ENCODE peak calls at places on chromosomes 5 and 9, in six cellular contexts. P is K562, N is SK-N-SH, E is HepG2, R is GM12878, B is H1. M is an unnamed sample.

GRCh38 chr5:127419007-127419406 is 98.4 kb upstream of the PRRC1 start:
- DNase-seq in P (no peak), N (no peak), E (no peak), R (no peak), B (no peak), M (no peak)

GRCh38 chr5:13595978-13596377 is 348.5 kb downstream of the DNAH5 start:
- DNase-seq in P (no peak), N (no peak), E (no peak), R (no peak), B (no peak), M (no peak)

GRCh38 chr5:1478333-1478732 is 33.1 kb upstream of the SLC6A3 start:
- DNase-seq in P (no peak), N (no peak), E (no peak), R (no peak), B (no peak), M (no peak)

GRCh38 chr9:112149171-112149570 is 25.9 kb downstream of the SUSD1 start:
- DNase-seq in P (no peak), N (no peak), E (no peak), R (no peak), B (no peak), M (no peak)

GRCh38 chr9:119955276-119955675 is 586.0 kb upstream of the BRINP1 start:
- DNase-seq in P (no peak), N (no peak), E (no peak), R (no peak), B (no peak), M (peak; percentile 13)

GRCh38 chr5:43041131-43041668 is 1.1 kb upstream of the ANXA2R start:
- DNase-seq in P (no peak), N (no peak), E (no peak), R (no peak), B (no peak), M (no peak)

GRCh38 chr9:88534456-88535225 is at the start of gene NXNL2:
- DNase-seq in P (peak; percentile 88), N (peak; percentile 95), E (no peak), R (no peak), B (no peak), M (peak; percentile 82)

GRCh38 chr9:91266457-91266856 is 95.3 kb downstream of the AUH start:
- DNase-seq in P (no peak), N (no peak), E (no peak), R (no peak), B (no peak), M (no peak)

GRCh38 chr5:178429541-178430186 is 160.5 kb downstream of the COL23A1 start:
- DNase-seq in P (no peak), N (peak; percentile 33), E (no peak), R (no peak), B (no peak), M (no peak)

GRCh38 chr5:57778528-57779175 is 296.0 kb upstream of the ACTBL2 start:
- DNase-seq in P (no peak), N (no peak), E (no peak), R (no peak), B (no peak), M (peak; percentile 60)

GRCh38 chr5:57783693-57784092 is 301.1 kb upstream of the ACTBL2 start:
- DNase-seq in P (no peak), N (no peak), E (no peak), R (no peak), B (no peak), M (no peak)

GRCh38 chr5:57779383-57780223 is 297.0 kb upstream of the ACTBL2 start:
- DNase-seq in P (peak; percentile 10), N (peak; percentile 42), E (peak; percentile 49), R (no peak), B (no peak), M (peak; percentile 83)

GRCh38 chr5:57780306-57780958 is 297.8 kb upstream of the ACTBL2 start:
- DNase-seq in P (no peak), N (no peak), E (no peak), R (no peak), B (no peak), M (peak; percentile 20)

GRCh38 chr5:57780959-57781325 is 298.3 kb upstream of the ACTBL2 start:
- DNase-seq in P (no peak), N (no peak), E (no peak), R (no peak), B (no peak), M (no peak)
- H2AFZ ChIP-seq in P (no peak overlapping the region), N (no peak overlapping the region), E (no peak overlapping the region), R (no peak overlapping the region), B (no peak overlapping the region), M (no peak overlapping the region)

GRCh38 chr9:34577635-34578240 is 11.8 kb downstream of the CNTFR start:
- DNase-seq in P (peak; percentile 31), N (peak; percentile 86), E (no peak), R (no peak), B (no peak), M (no peak)

GRCh38 chr9:34576943-34577634 is 12.4 kb downstream of the CNTFR start:
- DNase-seq in P (peak; percentile 35), N (peak; percentile 67), E (no peak), R (no peak), B (no peak), M (no peak)

GRCh38 chr9:34574632-34575031 is 14.9 kb downstream of the CNTFR start:
- DNase-seq in P (no peak), N (no peak), E (no peak), R (no peak), B (no peak), M (no peak)

GRCh38 chr9:34576593-34576935 is 13.0 kb downstream of the CNTFR start:
- DNase-seq in P (no peak), N (no peak), E (no peak), R (no peak), B (no peak), M (no peak)

DNA sequence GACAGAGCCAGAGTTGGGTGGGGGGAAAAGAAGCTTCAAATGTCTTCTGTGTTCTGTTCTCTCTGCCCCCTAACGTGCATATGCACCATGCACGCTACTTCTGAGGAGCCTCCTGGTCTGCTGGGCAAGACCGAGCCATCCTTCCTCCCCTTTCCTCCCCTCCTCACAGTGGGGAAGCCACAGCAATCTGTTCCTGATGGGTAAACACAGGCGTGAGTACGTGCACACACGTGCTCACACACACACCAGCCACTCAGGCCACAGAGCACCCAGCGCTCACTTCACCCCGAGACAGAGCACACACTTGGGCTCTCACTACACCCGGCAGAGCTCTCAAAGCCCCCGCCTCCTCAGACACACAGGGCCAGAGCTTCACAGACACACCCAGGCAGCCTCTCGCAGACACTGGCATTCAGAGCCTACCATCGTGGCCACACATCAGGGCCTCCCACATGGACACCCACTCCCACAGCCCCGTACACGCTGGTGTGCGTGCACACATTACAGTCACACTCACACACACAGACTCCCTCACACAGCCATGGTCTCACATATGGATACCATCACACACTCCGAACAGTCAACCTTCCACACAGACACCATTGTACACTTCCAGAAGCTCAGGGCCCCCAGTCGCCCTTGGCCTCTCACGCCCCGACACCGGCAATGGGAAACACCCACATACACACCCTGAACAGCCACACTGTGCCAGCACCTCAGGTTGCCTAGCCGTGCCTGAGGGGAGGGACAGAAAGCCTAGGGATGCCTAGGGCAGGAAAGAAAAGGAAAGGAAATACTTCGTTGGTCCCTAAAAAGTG is 13.5 kb downstream of the CNTFR start:
- DNase-seq in P (no peak), N (no peak), E (no peak), R (no peak), B (no peak), M (no peak)
- TF ChIP-seq USF2 in P (no peak), N (no peak), E (no peak), R (no peak), B (no peak), M (no peak)

DNA sequence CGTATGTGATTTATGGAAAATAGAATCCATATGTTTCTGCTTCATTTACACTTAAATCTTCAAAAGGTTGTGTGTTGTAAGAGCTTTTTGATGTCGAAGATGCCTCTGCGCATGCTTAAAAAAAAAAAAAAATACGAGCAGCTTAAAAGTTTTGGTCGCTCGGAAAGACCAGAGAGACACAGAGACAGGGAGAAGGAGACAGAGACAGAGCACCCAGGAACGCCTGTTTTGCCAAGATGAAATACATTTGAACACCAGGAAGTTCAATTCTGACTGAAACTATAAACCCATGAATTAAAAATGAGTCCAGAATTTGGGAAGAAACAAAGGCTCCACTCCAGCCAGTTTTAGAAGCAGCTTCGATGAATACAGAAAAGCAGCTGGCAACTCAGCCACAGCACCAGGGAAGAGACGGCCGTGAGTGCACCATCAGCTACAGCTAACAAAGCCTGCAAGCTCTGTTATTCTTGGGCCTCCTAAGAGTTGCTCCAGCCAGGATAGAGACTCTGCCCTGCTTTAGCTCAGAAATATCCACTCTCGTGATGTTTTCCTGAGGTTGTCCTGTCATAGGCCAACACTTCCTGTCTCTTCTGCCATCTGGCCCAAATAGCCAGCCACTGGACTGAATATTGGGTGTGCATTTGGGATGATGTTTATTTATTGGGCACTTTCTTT is 2.5 kb upstream of the ZNF474 start:
- DNase-seq in P (no peak), N (no peak), E (no peak), R (no peak), B (no peak), M (peak; percentile 30)
- H2AFZ ChIP-seq in P (peak overlapping the region; percentile 82), N (no peak overlapping the region), E (no peak overlapping the region), R (no peak overlapping the region), B (no peak overlapping the region), M (peak overlapping the region; percentile 73)

GRCh38 chr5:61275841-61276240 is 56.2 kb upstream of the ZSWIM6 start:
- DNase-seq in P (no peak), N (no peak), E (no peak), R (no peak), B (no peak), M (peak; percentile 82)
- TF ChIP-seq USF2 in P (no peak), N (no peak), E (no peak), R (no peak), B (no peak), M (no peak)

DNA sequence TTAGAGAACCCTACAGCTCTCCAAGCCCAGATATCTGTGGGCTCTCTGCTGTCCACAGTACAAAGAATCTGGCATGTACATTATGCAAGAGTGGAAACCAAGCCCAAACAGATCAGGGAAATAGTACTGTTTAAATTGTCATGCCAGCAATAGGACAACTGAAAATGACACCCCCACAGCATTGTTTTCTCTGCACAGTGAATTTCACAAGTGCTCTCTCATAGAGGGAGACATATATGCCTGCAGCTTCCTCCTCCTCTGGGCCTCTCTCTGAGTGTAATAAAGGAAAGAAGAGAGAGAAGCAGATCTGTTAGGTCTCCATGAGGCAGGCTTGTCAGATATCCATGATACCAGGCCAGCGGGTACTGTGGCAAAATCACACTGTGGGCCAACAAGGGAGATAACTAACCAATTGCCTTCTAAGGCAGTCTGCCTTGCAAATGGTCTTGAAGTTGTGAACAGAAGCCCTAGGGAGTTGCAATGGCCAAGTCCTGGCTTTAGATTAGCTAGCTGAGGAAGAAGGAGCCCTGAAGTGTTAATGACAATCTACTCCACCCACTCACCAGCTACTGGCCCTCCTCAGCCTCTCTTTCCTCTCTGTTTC is 54.4 kb upstream of the JMY start:
- DNase-seq in P (no peak), N (no peak), E (no peak), R (no peak), B (no peak), M (no peak)
- H2AFZ ChIP-seq in P (no peak overlapping the region), N (no peak overlapping the region), E (no peak overlapping the region), R (no peak overlapping the region), B (peak overlapping the region; percentile 52), M (no peak overlapping the region)

M was measured in IMR-90.